ENCODE peak calls at places on chromosomes 5 and 9, in five cellular contexts. One of them, this sample, is unnamed.

GRCh38 chr5:163569284-163569683 is 63.9 kb downstream of the MAT2B start:
- DNase-seq in endothelial cell of umbilical vein: peak
- DNase-seq in GDM1: no peak
- DNase-seq in SHP77 treated with DMSO at 0.1 percent for 48 hours: no peak
- DNase-seq in sigmoid colon: no peak
- DNase-seq in this sample: no peak

GRCh38 chr9:14418262-14419200 is 104.6 kb upstream of the NFIB start:
- DNase-seq in endothelial cell of umbilical vein: no peak
- DNase-seq in SHP77 treated with DMSO at 0.1 percent for 48 hours: no peak
- DNase-seq in GDM1: no peak
- DNase-seq in sigmoid colon: no peak
- DNase-seq in this sample: no peak

GRCh38 chr9:126292736-126293521 is 33.7 kb upstream of the MVB12B start:
- DNase-seq in GDM1: no peak
- DNase-seq in SHP77 treated with DMSO at 0.1 percent for 48 hours: no peak
- DNase-seq in endothelial cell of umbilical vein: no peak
- DNase-seq in sigmoid colon: no peak
- DNase-seq in this sample: no peak

GRCh38 chr9:27162045-27162444 is 53.0 kb downstream of the TEK start:
- DNase-seq in sigmoid colon: no peak
- DNase-seq in GDM1: no peak
- DNase-seq in endothelial cell of umbilical vein: peak
- DNase-seq in SHP77 treated with DMSO at 0.1 percent for 48 hours: no peak
- DNase-seq in this sample: no peak

GRCh38 chr5:131679911-131680310 is 44.9 kb upstream of the RAPGEF6 start:
- DNase-seq in SHP77 treated with DMSO at 0.1 percent for 48 hours: no peak
- DNase-seq in sigmoid colon: no peak
- DNase-seq in endothelial cell of umbilical vein: no peak
- DNase-seq in GDM1: no peak
- DNase-seq in this sample: no peak

GRCh38 chr5:118963169-118963568 is 25.2 kb downstream of the DTWD2 start:
- DNase-seq in SHP77 treated with DMSO at 0.1 percent for 48 hours: no peak
- DNase-seq in GDM1: no peak
- DNase-seq in endothelial cell of umbilical vein: no peak
- DNase-seq in sigmoid colon: no peak
- DNase-seq in this sample: no peak

GRCh38 chr9:110744753-110745522 is 76.3 kb downstream of the MUSK start:
- DNase-seq in SHP77 treated with DMSO at 0.1 percent for 48 hours: no peak
- DNase-seq in GDM1: no peak
- DNase-seq in endothelial cell of umbilical vein: peak
- DNase-seq in sigmoid colon: peak
- DNase-seq in this sample: no peak

GRCh38 chr5:124860271-124860670 is 113.8 kb upstream of the ZNF608 start:
- DNase-seq in GDM1: no peak
- DNase-seq in SHP77 treated with DMSO at 0.1 percent for 48 hours: no peak
- DNase-seq in endothelial cell of umbilical vein: no peak
- DNase-seq in sigmoid colon: no peak
- DNase-seq in this sample: no peak

GRCh38 chr5:76620166-76620565 is 3.0 kb downstream of the F2RL2 start:
- DNase-seq in SHP77 treated with DMSO at 0.1 percent for 48 hours: no peak
- DNase-seq in sigmoid colon: no peak
- DNase-seq in endothelial cell of umbilical vein: no peak
- DNase-seq in GDM1: no peak
- DNase-seq in this sample: no peak

GRCh38 chr9:128912270-128912853 is 8.4 kb upstream of the PHYHD1 start:
- DNase-seq in sigmoid colon: no peak
- DNase-seq in GDM1: no peak
- DNase-seq in endothelial cell of umbilical vein: peak
- DNase-seq in SHP77 treated with DMSO at 0.1 percent for 48 hours: no peak
- DNase-seq in this sample: no peak

GRCh38 chr9:134341306-134341705 is 15.1 kb downstream of the RXRA start:
- DNase-seq in GDM1: peak
- DNase-seq in endothelial cell of umbilical vein: no peak
- DNase-seq in SHP77 treated with DMSO at 0.1 percent for 48 hours: no peak
- DNase-seq in sigmoid colon: no peak
- DNase-seq in this sample: no peak

GRCh38 chr5:65506961-65507360 is 25.2 kb upstream of the ADAMTS6 start:
- DNase-seq in sigmoid colon: no peak
- DNase-seq in endothelial cell of umbilical vein: no peak
- DNase-seq in GDM1: no peak
- DNase-seq in SHP77 treated with DMSO at 0.1 percent for 48 hours: no peak
- DNase-seq in this sample: no peak

GRCh38 chr5:141319202-141319601 is 1.4 kb downstream of the TAF7 start:
- DNase-seq in SHP77 treated with DMSO at 0.1 percent for 48 hours: no peak
- DNase-seq in GDM1: no peak
- DNase-seq in endothelial cell of umbilical vein: no peak
- DNase-seq in sigmoid colon: no peak
- DNase-seq in this sample: no peak

GRCh38 chr5:151251001-151251551 is 1.9 kb upstream of the GM2A start:
- DNase-seq in GDM1: no peak
- DNase-seq in endothelial cell of umbilical vein: no peak
- DNase-seq in SHP77 treated with DMSO at 0.1 percent for 48 hours: no peak
- DNase-seq in sigmoid colon: no peak
- DNase-seq in this sample: no peak

GRCh38 chr9:26334709-26335108 is 557.9 kb downstream of the CAAP1 start:
- DNase-seq in sigmoid colon: no peak
- DNase-seq in endothelial cell of umbilical vein: no peak
- DNase-seq in GDM1: no peak
- DNase-seq in SHP77 treated with DMSO at 0.1 percent for 48 hours: no peak
- DNase-seq in this sample: no peak

GRCh38 chr5:150114773-150115408 is 28.5 kb upstream of the CSF1R start:
- DNase-seq in GDM1: no peak
- DNase-seq in SHP77 treated with DMSO at 0.1 percent for 48 hours: no peak
- DNase-seq in sigmoid colon: no peak
- DNase-seq in endothelial cell of umbilical vein: no peak
- DNase-seq in this sample: no peak

This sample was measured in sciatic nerve.